ENCODE peak calls at places on chromosomes 2 and 18, in four cellular contexts. I, W, D and V are unnamed samples. For H3K27me3, the result is how much of the 10 kb centered on the place peaks cover.

GRCh38 chr2:229133155-229133772 is 137.8 kb downstream of the PID1 start:
- DNase-seq in I (peak), W (peak), D (no peak), V (no peak)

GRCh38 chr18:46071894-46072867 is at the start of gene PSTPIP2:
- DNase-seq in I (peak), W (peak), D (peak), V (peak)

GRCh38 chr2:170822885-170823799 is 6.5 kb downstream of the GAD1 start:
- DNase-seq in I (no peak), W (no peak), D (no peak), V (no peak)

GRCh38 chr2:63665806-63666205 is 77.0 kb downstream of the MDH1 start:
- DNase-seq in I (peak), W (peak), D (no peak), V (no peak)

GRCh38 chr2:46116616-46117015 is 180.6 kb upstream of the EPAS1 start:
- DNase-seq in I (peak), W (no peak), D (no peak), V (no peak)

GRCh38 chr2:171522057-171522803 is at the start of gene CYBRD1:
- DNase-seq in I (peak), W (peak), D (peak), V (peak)

GRCh38 chr18:43935051-43935412 is 657.7 kb upstream of the SYT4 start:
- DNase-seq in I (peak), W (no peak), D (no peak), V (no peak)

GRCh38 chr2:119520696-119521436 is 3.4 kb downstream of the SCTR start:
- DNase-seq in I (no peak), W (no peak), D (no peak), V (no peak)

DNA sequence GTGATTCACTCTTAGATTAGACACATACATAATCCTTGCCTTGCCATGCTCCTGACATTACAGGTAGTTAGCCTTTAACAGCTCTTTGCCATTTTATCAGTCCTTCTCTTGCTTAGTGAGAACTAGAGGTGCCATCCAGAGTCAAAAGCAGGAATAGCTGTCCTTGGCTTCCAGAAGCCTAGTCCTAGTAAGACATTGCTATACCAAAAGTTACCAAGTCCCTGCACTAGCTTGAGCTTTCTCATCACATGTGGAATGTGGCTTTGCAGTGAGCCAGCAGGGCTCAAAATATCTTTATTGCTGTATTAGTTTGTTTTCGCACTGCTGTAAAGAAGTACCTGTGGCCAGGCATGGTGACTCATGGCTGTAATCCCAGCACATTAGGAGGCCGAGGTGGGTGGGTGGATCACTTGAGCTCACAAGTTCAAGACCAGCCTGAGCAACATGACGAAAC is 104.7 kb upstream of the NOSTRIN start:
- DNase-seq in I (no peak), W (peak), D (no peak), V (no peak)
- H3K27ac ChIP-seq in I (no peak), W (no peak), D (no peak), V (no peak)

GRCh38 chr2:219625179-219625578 is 2.3 kb upstream of the SLC4A3 start:
- DNase-seq in I (no peak), W (no peak), D (no peak), V (no peak)
- H3K27me3 ChIP-seq in I (under half), W (under half), D (under half), V (under half)

DNA sequence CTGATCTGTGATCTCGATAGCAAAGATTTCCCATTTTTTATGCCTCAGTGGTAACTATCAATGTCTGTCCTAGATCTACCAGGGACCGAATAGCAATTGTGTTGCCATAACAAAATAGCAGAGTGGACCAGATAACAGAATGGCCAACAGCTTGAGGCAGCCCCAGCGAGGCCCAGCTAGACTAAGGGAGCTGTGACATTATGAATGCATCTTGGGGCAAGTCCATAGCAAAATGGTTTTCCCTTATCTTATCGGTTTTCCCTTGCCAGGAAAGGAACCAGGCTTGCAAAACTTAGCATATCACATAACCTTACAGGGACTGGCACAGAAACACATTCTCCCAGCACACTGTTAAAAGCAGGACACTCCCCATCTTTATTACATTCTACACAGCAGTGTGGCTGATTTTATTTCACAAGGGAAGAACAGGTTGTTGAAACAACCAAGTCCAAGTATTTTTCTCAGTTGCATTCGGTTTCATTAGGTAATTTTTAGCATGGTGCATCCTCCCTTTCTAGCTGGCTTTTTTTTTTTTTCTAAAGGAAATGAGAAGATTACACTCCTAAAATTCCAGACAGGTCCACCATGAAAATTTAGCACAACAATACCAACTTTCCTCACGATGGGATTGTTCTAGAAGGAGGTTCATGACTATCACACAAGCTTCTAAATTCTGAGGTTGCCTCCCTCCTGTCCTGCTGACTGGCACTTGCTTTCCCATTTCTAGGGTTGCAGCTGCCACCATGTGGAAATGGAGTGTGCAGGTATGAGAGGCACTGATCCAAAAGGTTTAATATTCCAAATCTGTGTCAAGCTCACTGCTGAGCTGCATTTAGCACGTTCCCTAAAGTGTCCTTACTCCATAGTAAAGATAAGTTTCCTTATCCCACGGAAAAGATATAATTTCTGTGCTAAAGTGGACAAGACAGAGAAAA is 97.0 kb upstream of the SLC35G4 start:
- DNase-seq in I (peak), W (peak), D (no peak), V (no peak)
- H3K4me3 ChIP-seq in I (no peak), W (no peak), D (no peak), V (no peak)

GRCh38 chr2:69902213-69902922 is 8.6 kb downstream of the SNRNP27 start:
- DNase-seq in I (no peak), W (no peak), D (no peak), V (peak)
- H3K27ac ChIP-seq in I (no peak), W (no peak), D (no peak), V (peak)

DNA sequence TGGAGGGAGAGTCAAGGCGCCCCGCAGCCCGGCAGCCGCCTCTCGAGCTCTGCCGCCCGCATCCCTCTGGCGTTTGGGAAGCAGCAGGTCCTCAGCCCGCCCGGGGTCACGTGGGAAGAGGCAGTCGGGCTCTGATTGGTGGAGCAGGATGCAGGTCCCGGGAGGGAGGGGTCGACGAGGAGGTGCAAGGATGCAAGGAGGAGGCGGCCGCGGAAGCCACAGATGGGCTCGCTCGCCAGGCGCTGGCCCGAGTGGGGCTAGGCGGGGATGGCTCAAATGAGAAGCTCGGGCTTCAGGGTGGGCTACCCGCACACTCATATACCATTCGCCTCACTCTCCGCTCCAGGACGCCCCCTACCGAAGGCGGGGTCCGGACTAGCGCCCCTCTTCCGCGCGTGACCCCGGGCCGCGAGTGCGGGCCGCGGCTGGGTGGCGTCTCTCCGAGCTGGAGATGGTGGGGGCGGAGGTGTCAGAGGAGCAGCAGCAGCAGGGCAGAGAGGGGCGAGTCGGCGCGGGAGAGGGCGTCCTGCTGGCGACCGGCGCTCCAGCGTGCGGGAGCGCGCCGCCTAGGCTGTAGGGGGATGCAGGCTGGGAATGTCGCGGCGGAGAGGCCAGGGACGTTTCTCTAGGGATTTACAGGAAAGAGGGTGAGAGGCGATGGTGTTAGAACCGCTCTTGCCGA is at the start of gene TMEFF2:
- DNase-seq in I (peak), W (peak), D (peak), V (peak)
- H3K27me3 ChIP-seq in I (under half), W (under half), D (under half), V (half or more)

GRCh38 chr2:109609352-109610024 is 4.3 kb downstream of the SEPTIN10 start:
- DNase-seq in I (no peak), W (peak), D (no peak), V (no peak)
- H3K4me3 ChIP-seq in I (peak), W (peak), D (peak), V (no peak)

GRCh38 chr18:59704146-59704545 is 6.9 kb upstream of the CCBE1 start:
- DNase-seq in I (no peak), W (no peak), D (no peak), V (no peak)
- H3K27ac ChIP-seq in I (no peak), W (no peak), D (no peak), V (no peak)

DNA sequence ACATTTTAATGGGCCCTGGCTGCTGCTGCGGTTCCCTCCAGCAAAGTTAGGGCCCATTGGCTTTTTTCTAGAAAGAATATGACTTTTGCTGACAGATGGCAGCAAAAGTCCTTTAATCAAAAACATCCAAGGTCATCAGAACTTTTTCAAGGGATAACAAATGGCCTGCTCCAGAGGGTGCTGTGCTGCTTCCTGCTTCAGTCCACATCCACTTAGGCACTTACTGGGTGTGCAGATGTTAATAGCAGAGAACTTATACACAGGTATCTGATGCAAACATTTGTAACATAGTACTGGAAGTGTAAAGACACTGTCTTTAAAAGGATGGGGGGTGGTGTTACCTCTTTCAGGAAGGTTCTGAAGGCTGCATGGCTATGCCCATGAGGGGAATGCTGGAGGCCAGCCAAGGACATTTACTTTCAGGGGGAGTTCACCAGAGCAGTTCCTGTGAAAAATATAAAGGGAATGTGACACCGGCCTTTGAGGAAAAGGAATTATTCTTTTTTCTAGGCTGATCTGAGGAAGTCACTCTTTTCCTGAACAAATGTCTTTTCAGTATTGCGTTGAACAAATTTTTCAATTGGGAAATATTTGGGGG is 5.6 kb downstream of the HOXD8 start:
- DNase-seq in I (no peak), W (no peak), D (peak), V (no peak)
- H3K27me3 ChIP-seq in I (half or more), W (half or more), D (under half), V (half or more)

DNA sequence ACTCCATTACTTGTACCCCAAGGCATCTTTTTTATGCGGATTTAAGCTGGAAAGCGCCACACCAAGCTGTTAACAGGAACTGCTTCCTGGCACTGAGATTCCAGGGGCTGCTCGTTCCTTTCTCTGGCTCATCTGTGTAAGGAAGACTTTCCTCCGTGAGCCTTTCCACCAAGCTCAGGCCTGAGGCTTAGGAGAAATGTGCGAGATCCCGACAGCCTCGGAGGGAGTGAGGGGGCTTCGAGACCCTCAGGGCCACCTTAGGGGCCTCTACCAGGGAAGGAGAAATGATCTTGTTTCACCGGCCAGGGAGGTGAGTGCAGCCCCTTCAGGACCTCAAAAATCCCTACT is 17.1 kb downstream of the B3GNT7 start:
- DNase-seq in I (no peak), W (no peak), D (no peak), V (no peak)
- H3K4me3 ChIP-seq in I (peak), W (peak), D (peak), V (peak)